ENCODE peak calls at places on chromosomes 2 and 18, in nine cellular contexts. Y is neuronal stem cell; Z is substantia nigra; U is CD8-positive, alpha-beta memory T cell; H is stimulated activated CD4-positive, alpha-beta T cell treated with anti-CD3 and anti-CD28 coated beads, Interleukin-2, amount 100 ng/mL, for 4 hours; S is foreskin fibroblast; V is anterior cingulate cortex; T is NCI-H1417; E is activated CD8-positive, alpha-beta memory T cell treated with anti-CD3 and anti-CD28 coated beads, Interleukin-2, amount 50 U/mL, for 4 hours. D is an unnamed sample.

GRCh38 chr2:43082878-43083261 is 143.5 kb downstream of the ZFP36L2 start:
- DNase-seq in Y (no peak), Z (no peak), U (no peak), H (no peak), S (no peak), V (no peak), T (no peak), E (no peak), D (no peak)

GRCh38 chr2:180507028-180507427 is 473.4 kb upstream of the UBE2E3 start:
- DNase-seq in Y (no peak), Z (no peak), U (no peak), H (no peak), S (peak; percentile 60), V (no peak), T (no peak), E (no peak), D (no peak)

GRCh38 chr2:235489897-235490296 is 3.9 kb upstream of the AGAP1 start:
- DNase-seq in Y (no peak), Z (no peak), U (no peak), H (no peak), S (no peak), V (no peak), T (no peak), E (no peak), D (no peak)

GRCh38 chr2:40325111-40325510 is 126.8 kb downstream of the SLC8A1 start:
- DNase-seq in Y (no peak), Z (no peak), U (no peak), H (no peak), S (no peak), V (no peak), T (no peak), E (no peak), D (no peak)

GRCh38 chr2:128062571-128062970 is 28.4 kb upstream of the UGGT1 start:
- DNase-seq in Y (no peak), Z (no peak), U (no peak), H (no peak), S (no peak), V (no peak), T (no peak), E (no peak), D (no peak)

GRCh38 chr2:6880200-6880733 is 2.7 kb downstream of the RSAD2 start:
- DNase-seq in Y (no peak), Z (no peak), U (no peak), H (no peak), S (no peak), V (no peak), T (no peak), E (no peak), D (peak; percentile 21)

GRCh38 chr2:8168876-8169275 is 513.0 kb upstream of the ID2 start:
- DNase-seq in Y (no peak), Z (no peak), U (no peak), H (no peak), S (peak; percentile 36), V (no peak), T (no peak), E (no peak), D (no peak)

GRCh38 chr2:122652670-122653069 is 897.2 kb downstream of the TSN start:
- DNase-seq in Y (no peak), Z (no peak), U (no peak), H (no peak), S (no peak), V (no peak), T (no peak), E (no peak), D (no peak)

GRCh38 chr18:58541789-58542425 is 87.0 kb downstream of the ALPK2 start:
- DNase-seq in Y (no peak), Z (no peak), U (peak; percentile 10), H (peak; percentile 52), S (peak; percentile 91), V (no peak), T (no peak), E (peak; percentile 36), D (peak; percentile 17)

D was measured in CD4-positive, alpha-beta memory T cell.